ENCODE peak calls at places on chromosomes 5 and 9, in six cellular contexts. E is tibial nerve, O is K562, K is HepG2, G is GM12878, Z is SK-N-SH. R is an unnamed sample. For H3K27me3, the result is how much of the 10 kb centered on the place peaks cover.

GRCh38 chr9:137666950-137667670 is 48.3 kb downstream of the EHMT1 start:
- DNase-seq in E (no peak), O (no peak), K (no peak), G (no peak), Z (no peak), R (no peak)

GRCh38 chr5:119179857-119180641 is 109.2 kb downstream of the DMXL1 start:
- DNase-seq in E (no peak), O (peak), K (no peak), G (no peak), Z (no peak), R (no peak)

GRCh38 chr5:174191076-174191475 is 145.6 kb downstream of the NSG2 start:
- DNase-seq in E (no peak), O (no peak), K (no peak), G (no peak), Z (no peak), R (no peak)

GRCh38 chr5:83244516-83244915 is 167.2 kb downstream of the XRCC4 start:
- DNase-seq in E (no peak), O (no peak), K (no peak), G (no peak), Z (no peak), R (no peak)

GRCh38 chr5:106739127-106739526 is 931.6 kb downstream of the EFNA5 start:
- DNase-seq in E (no peak), O (no peak), K (no peak), G (no peak), Z (no peak), R (no peak)

GRCh38 chr5:116864157-116864837 is 289.7 kb upstream of the SEMA6A start:
- DNase-seq in E (no peak), O (no peak), K (peak), G (no peak), Z (peak), R (no peak)

GRCh38 chr5:39775458-39776365 is 350.9 kb upstream of the DAB2 start:
- DNase-seq in E (no peak), O (no peak), K (no peak), G (no peak), Z (no peak), R (no peak)

GRCh38 chr5:96121362-96121761 is 159.7 kb upstream of the ELL2 start:
- DNase-seq in E (no peak), O (no peak), K (no peak), G (no peak), Z (no peak), R (no peak)

GRCh38 chr5:61301820-61302563 is 30.1 kb upstream of the ZSWIM6 start:
- DNase-seq in E (no peak), O (no peak), K (peak), G (no peak), Z (no peak), R (peak)

GRCh38 chr9:125538092-125538473 is 168.9 kb downstream of the MAPKAP1 start:
- DNase-seq in E (no peak), O (peak), K (peak), G (no peak), Z (no peak), R (peak)

GRCh38 chr9:95457769-95458168 is 59.0 kb downstream of the PTCH1 start:
- DNase-seq in E (no peak), O (no peak), K (no peak), G (no peak), Z (no peak), R (no peak)

GRCh38 chr5:160230686-160231527 is 1.6 kb downstream of the FABP6 start:
- DNase-seq in E (no peak), O (no peak), K (no peak), G (peak), Z (no peak), R (no peak)

GRCh38 chr9:134408389-134408788 is 82.1 kb downstream of the RXRA start:
- DNase-seq in E (no peak), O (no peak), K (no peak), G (no peak), Z (peak), R (no peak)

GRCh38 chr5:143056331-143056689 is 286.1 kb downstream of the ARHGAP26 start:
- DNase-seq in E (no peak), O (no peak), K (no peak), G (no peak), Z (no peak), R (no peak)

GRCh38 chr9:2798423-2798822 is 45.5 kb downstream of the PUM3 start:
- DNase-seq in E (no peak), O (no peak), K (no peak), G (no peak), Z (no peak), R (no peak)

GRCh38 chr5:51082741-51083140 is 300.5 kb upstream of the ISL1 start:
- DNase-seq in E (no peak), O (no peak), K (no peak), G (no peak), Z (no peak), R (no peak)

GRCh38 chr5:143634689-143635088 is 177.3 kb upstream of the HMHB1 start:
- DNase-seq in E (no peak), O (no peak), K (no peak), G (no peak), Z (no peak), R (no peak)

GRCh38 chr9:85658716-85659115 is 83.0 kb downstream of the AGTPBP1 start:
- DNase-seq in E (no peak), O (no peak), K (no peak), G (no peak), Z (no peak), R (no peak)

GRCh38 chr5:1544294-1545010 is 20.7 kb upstream of the LPCAT1 start:
- DNase-seq in E (no peak), O (no peak), K (no peak), G (no peak), Z (no peak), R (no peak)

GRCh38 chr5:20555034-20555433 is 567.0 kb upstream of the CDH18 start:
- DNase-seq in E (no peak), O (no peak), K (peak), G (no peak), Z (no peak), R (no peak)

GRCh38 chr5:138611295-138612220 is 36.4 kb upstream of the HSPA9 start:
- DNase-seq in E (no peak), O (peak), K (no peak), G (no peak), Z (peak), R (peak)

GRCh38 chr5:141758316-141758965 is 76.4 kb upstream of the ARAP3 start:
- DNase-seq in E (no peak), O (no peak), K (no peak), G (no peak), Z (no peak), R (no peak)

GRCh38 chr5:113057437-113058052 is 80.9 kb downstream of the DCP2 start:
- DNase-seq in E (no peak), O (no peak), K (no peak), G (no peak), Z (peak), R (no peak)

GRCh38 chr9:117464941-117465616 is 50.2 kb upstream of the ASTN2 start:
- DNase-seq in E (no peak), O (no peak), K (no peak), G (no peak), Z (no peak), R (no peak)

GRCh38 chr5:167631191-167631590 is 660.3 kb upstream of the WWC1 start:
- DNase-seq in E (no peak), O (no peak), K (no peak), G (no peak), Z (no peak), R (no peak)

GRCh38 chr9:21527579-21527978 is 45.5 kb upstream of the IFNE start:
- DNase-seq in E (no peak), O (no peak), K (no peak), G (no peak), Z (peak), R (no peak)

GRCh38 chr9:95845751-95846150 is 29.7 kb upstream of the ERCC6L2 start:
- DNase-seq in E (no peak), O (no peak), K (no peak), G (no peak), Z (no peak), R (no peak)

GRCh38 chr5:31193591-31194457 is at the start of gene CDH6:
- DNase-seq in E (no peak), O (no peak), K (no peak), G (no peak), Z (peak), R (no peak)

GRCh38 chr5:42495908-42496307 is 72.7 kb downstream of the GHR start:
- DNase-seq in E (no peak), O (no peak), K (no peak), G (no peak), Z (no peak), R (no peak)

GRCh38 chr9:116178481-116179211 is 25.1 kb downstream of the PAPPA start:
- DNase-seq in E (no peak), O (no peak), K (no peak), G (no peak), Z (no peak), R (no peak)

GRCh38 chr9:134208981-134209725 is 44.8 kb upstream of the RNU6ATAC start:
- DNase-seq in E (no peak), O (no peak), K (no peak), G (no peak), Z (peak), R (peak)

GRCh38 chr5:154446183-154447073 is 631 bp downstream of the SAP30L start:
- DNase-seq in E (peak), O (peak), K (peak), G (no peak), Z (peak), R (peak)

GRCh38 chr5:95726811-95727763 is 4.0 kb upstream of the RHOBTB3 start:
- DNase-seq in E (no peak), O (no peak), K (no peak), G (no peak), Z (no peak), R (no peak)

GRCh38 chr9:113931140-113931539 is 55.0 kb downstream of the ZNF618 start:
- DNase-seq in E (no peak), O (no peak), K (no peak), G (no peak), Z (no peak), R (no peak)

GRCh38 chr5:176658817-176659216 is 11.5 kb downstream of the TSPAN17 start:
- DNase-seq in E (no peak), O (no peak), K (no peak), G (no peak), Z (no peak), R (no peak)

GRCh38 chr9:135616621-135617537 is 22.5 kb downstream of the GLT6D1 start:
- DNase-seq in E (no peak), O (no peak), K (no peak), G (no peak), Z (peak), R (no peak)

GRCh38 chr9:127927457-127928231 is 2.9 kb downstream of the PIP5KL1 start:
- DNase-seq in E (no peak), O (peak), K (no peak), G (no peak), Z (no peak), R (peak)

GRCh38 chr5:113900831-113901230 is 387.3 kb downstream of the YTHDC2 start:
- DNase-seq in E (no peak), O (no peak), K (no peak), G (no peak), Z (no peak), R (no peak)

GRCh38 chr5:38184627-38185026 is 73.7 kb upstream of the EGFLAM start:
- DNase-seq in E (no peak), O (no peak), K (no peak), G (no peak), Z (no peak), R (no peak)

GRCh38 chr5:38188591-38188990 is 69.8 kb upstream of the EGFLAM start:
- DNase-seq in E (no peak), O (no peak), K (no peak), G (no peak), Z (no peak), R (no peak)

GRCh38 chr5:38190111-38190510 is 68.2 kb upstream of the EGFLAM start:
- DNase-seq in E (no peak), O (no peak), K (no peak), G (no peak), Z (no peak), R (no peak)

GRCh38 chr5:38189031-38189632 is 69.2 kb upstream of the EGFLAM start:
- DNase-seq in E (no peak), O (no peak), K (peak), G (no peak), Z (no peak), R (no peak)

GRCh38 chr5:38187532-38187931 is 70.8 kb upstream of the EGFLAM start:
- DNase-seq in E (no peak), O (no peak), K (no peak), G (no peak), Z (no peak), R (no peak)
- H3K27me3 ChIP-seq in E (under half), O (under half), K (under half), G (under half), Z (under half), R (under half)

GRCh38 chr9:119609277-119609971 is 240.2 kb upstream of the BRINP1 start:
- DNase-seq in E (no peak), O (no peak), K (no peak), G (no peak), Z (no peak), R (no peak)
- TF ChIP-seq EP300 in E (no peak), O (no peak), K (no peak), G (no peak), Z (no peak), R (no peak)

GRCh38 chr5:170109059-170110031 is 3.6 kb downstream of the FOXI1 start:
- DNase-seq in E (no peak), O (no peak), K (no peak), G (no peak), Z (no peak), R (no peak)
- H3K27me3 ChIP-seq in E (under half), O (under half), K (under half), G (under half), Z (under half), R (under half)

GRCh38 chr9:98953877-98954610 is 10.3 kb downstream of the COL15A1 start:
- DNase-seq in E (no peak), O (no peak), K (no peak), G (no peak), Z (no peak), R (no peak)
- TF ChIP-seq EP300 in E (no peak), O (no peak), K (no peak), G (no peak), Z (no peak), R (no peak)

GRCh38 chr5:59693492-59693891 is 200.0 kb downstream of the PDE4D start:
- DNase-seq in E (no peak), O (no peak), K (no peak), G (no peak), Z (no peak), R (no peak)
- H3K27me3 ChIP-seq in E (under half), O (under half), K (under half), G (under half), Z (under half), R (under half)

GRCh38 chr9:109016132-109016531 is 2.8 kb upstream of the CTNNAL1 start:
- DNase-seq in E (no peak), O (no peak), K (no peak), G (no peak), Z (no peak), R (no peak)
- TF ChIP-seq EP300 in E (no peak), O (no peak), K (no peak), G (no peak), Z (no peak), R (no peak)